ENCODE peak calls at places on chromosomes 2 and 18, in four cellular contexts. G is NCI-H2171 treated with DMSO at 0.1 percent for 48 hours; S is CD8-positive, alpha-beta memory T cell; C is GM04504. N is an unnamed sample.

GRCh38 chr2:103289101-103289725 is 527.4 kb downstream of the TMEM182 start:
- DNase-seq in G (peak; percentile 60), S (no peak), C (no peak), N (peak; percentile 42)

GRCh38 chr2:29223851-29224692 is 108.9 kb downstream of the CLIP4 start:
- DNase-seq in G (peak; percentile 54), S (no peak), C (peak; percentile 10), N (peak; percentile 56)

GRCh38 chr2:172560721-172561120 is 4.8 kb downstream of the PDK1 start:
- DNase-seq in G (no peak), S (no peak), C (no peak), N (no peak)

GRCh38 chr2:153455856-153456255 is 22.7 kb downstream of the RPRM start:
- DNase-seq in G (no peak), S (no peak), C (no peak), N (no peak)

GRCh38 chr18:22734812-22735627 is 198.1 kb upstream of the RBBP8 start:
- DNase-seq in G (no peak), S (no peak), C (no peak), N (no peak)

GRCh38 chr18:11553098-11553940 is 56.1 kb upstream of the SLC35G4 start:
- DNase-seq in G (peak; percentile 78), S (peak; percentile 6), C (no peak), N (peak; percentile 37)

GRCh38 chr2:37802899-37803379 is 122.1 kb upstream of the RMDN2 start:
- DNase-seq in G (no peak), S (no peak), C (peak; percentile 76), N (peak; percentile 19)

GRCh38 chr2:72457801-72458516 is 310.3 kb upstream of the CYP26B1 start:
- DNase-seq in G (no peak), S (no peak), C (peak; percentile 48), N (no peak)

GRCh38 chr18:26468931-26469340 is 79.4 kb downstream of the KCTD1 start:
- DNase-seq in G (peak; percentile 88), S (no peak), C (no peak), N (peak; percentile 33)

GRCh38 chr2:157460384-157460837 is 16.5 kb upstream of the CYTIP start:
- DNase-seq in G (no peak), S (no peak), C (peak; percentile 10), N (peak; percentile 9)

GRCh38 chr18:45626330-45627203 is 11.3 kb downstream of the SLC14A2 start:
- DNase-seq in G (no peak), S (no peak), C (peak; percentile 52), N (peak; percentile 32)

N was measured in ACHN.